ENCODE peak calls at places on chromosomes 13 and 19, in nine cellular contexts. L is amygdala; H is NCI-H1092; M is uterus; Y is stimulated activated CD8-positive, alpha-beta memory T cell treated with anti-CD3 and anti-CD28 coated beads, Interleukin-7, amount 100 ng/mL, for 1 hour; X is GM23338; Z is IMR-90; W is fibroblast of pulmonary artery; G is activated CD4-positive, alpha-beta T cell treated with anti-CD3 and anti-CD28 coated beads, Interleukin-2, amount 50 U/mL, for 1 hour. N is an unnamed sample.

GRCh38 chr19:17977073-17977472 is 10.2 kb downstream of the KCNN1 start:
- DNase-seq in L (no peak), H (no peak), M (no peak), Y (no peak), X (no peak), Z (no peak), W (no peak), G (no peak), N (no peak)

GRCh38 chr13:111472559-111473460 is 152.4 kb downstream of the TEX29 start:
- DNase-seq in L (no peak), H (no peak), M (no peak), Y (no peak), X (no peak), Z (no peak), W (no peak), G (no peak), N (no peak)

GRCh38 chr13:51770681-51771417 is 33.1 kb downstream of the DHRS12 start:
- DNase-seq in L (no peak), H (no peak), M (no peak), Y (no peak), X (no peak), Z (no peak), W (no peak), G (no peak), N (no peak)

GRCh38 chr19:29708553-29709439 is 6.3 kb downstream of the C19orf12 start:
- DNase-seq in L (no peak), H (no peak), M (no peak), Y (no peak), X (no peak), Z (no peak), W (peak), G (no peak), N (no peak)

GRCh38 chr13:110443633-110444225 is 117.8 kb downstream of the RAB20 start:
- DNase-seq in L (no peak), H (no peak), M (peak), Y (no peak), X (no peak), Z (no peak), W (no peak), G (no peak), N (no peak)

GRCh38 chr13:113393572-113394503 is 29.9 kb upstream of the GRTP1 start:
- DNase-seq in L (peak), H (peak), M (peak), Y (peak), X (peak), Z (peak), W (peak), G (peak), N (peak)

GRCh38 chr13:102367836-102368235 is 34.0 kb downstream of the FGF14 start:
- DNase-seq in L (no peak), H (no peak), M (no peak), Y (no peak), X (no peak), Z (no peak), W (no peak), G (no peak), N (no peak)

GRCh38 chr19:48968179-48968661 is 3.1 kb downstream of the FTL start:
- DNase-seq in L (no peak), H (no peak), M (no peak), Y (no peak), X (no peak), Z (peak), W (peak), G (no peak), N (no peak)

GRCh38 chr13:101267656-101268055 is 148.7 kb downstream of the NALCN start:
- DNase-seq in L (no peak), H (no peak), M (no peak), Y (no peak), X (no peak), Z (no peak), W (no peak), G (no peak), N (no peak)

GRCh38 chr19:17648097-17648660 is 40.0 kb downstream of the UNC13A start:
- DNase-seq in L (no peak), H (no peak), M (no peak), Y (no peak), X (peak), Z (no peak), W (no peak), G (no peak), N (no peak)

GRCh38 chr13:102440259-102440936 is 38.5 kb upstream of the FGF14 start:
- DNase-seq in L (no peak), H (no peak), M (no peak), Y (no peak), X (no peak), Z (no peak), W (no peak), G (no peak), N (peak)